ENCODE peak calls at places on chromosomes 2 and 18, in four cellular contexts. R, M, A and J are unnamed samples.

GRCh38 chr2:210956101-210956500 is 399.7 kb downstream of the CPS1 start:
- DNase-seq in R (no peak), M (no peak), A (no peak), J (no peak)

GRCh38 chr2:213316001-213316735 is 31.9 kb downstream of the SPAG16 start:
- DNase-seq in R (no peak), M (peak), A (no peak), J (no peak)

GRCh38 chr18:78992041-78992735 is 12.6 kb downstream of the SALL3 start:
- DNase-seq in R (no peak), M (no peak), A (no peak), J (no peak)

GRCh38 chr2:215188078-215188477 is 49.7 kb upstream of the ABCA12 start:
- DNase-seq in R (no peak), M (no peak), A (no peak), J (no peak)

GRCh38 chr18:62509779-62510178 is 13.0 kb upstream of the ZCCHC2 start:
- DNase-seq in R (no peak), M (no peak), A (no peak), J (no peak)

GRCh38 chr2:204027105-204027504 is 90.5 kb downstream of the ICOS start:
- DNase-seq in R (peak), M (peak), A (no peak), J (no peak)

GRCh38 chr2:160695402-160696060 is 201.9 kb upstream of the RBMS1 start:
- DNase-seq in R (no peak), M (no peak), A (no peak), J (no peak)

GRCh38 chr2:189370719-189371118 is 70.6 kb upstream of the WDR75 start:
- DNase-seq in R (no peak), M (no peak), A (no peak), J (no peak)

GRCh38 chr18:77105680-77106079 is 26.9 kb downstream of the MBP start:
- DNase-seq in R (no peak), M (no peak), A (no peak), J (no peak)

GRCh38 chr2:32427672-32428622 is 71.1 kb downstream of the BIRC6 start:
- DNase-seq in R (no peak), M (peak), A (no peak), J (no peak)

GRCh38 chr18:43751835-43752234 is 474.5 kb upstream of the SYT4 start:
- DNase-seq in R (no peak), M (no peak), A (no peak), J (no peak)

GRCh38 chr18:70490008-70490933 is 201.4 kb downstream of the SOCS6 start:
- DNase-seq in R (peak), M (peak), A (peak), J (no peak)

GRCh38 chr2:82340578-82341053 is 2036.1 kb upstream of the LRRTM1 start:
- DNase-seq in R (no peak), M (no peak), A (no peak), J (no peak)

GRCh38 chr2:128384446-128384845 is 65.8 kb upstream of the HS6ST1 start:
- DNase-seq in R (no peak), M (no peak), A (no peak), J (no peak)

GRCh38 chr2:235097196-235097895 is 145.5 kb downstream of the SH3BP4 start:
- DNase-seq in R (no peak), M (no peak), A (no peak), J (no peak)

GRCh38 chr18:3124822-3125221 is 94.9 kb downstream of the MYOM1 start:
- DNase-seq in R (no peak), M (no peak), A (no peak), J (no peak)

GRCh38 chr2:144712277-144712944 is 192.5 kb upstream of the ZEB2 start:
- DNase-seq in R (no peak), M (no peak), A (no peak), J (no peak)

GRCh38 chr2:227079726-227080125 is 84.3 kb downstream of the COL4A4 start:
- DNase-seq in R (no peak), M (no peak), A (no peak), J (no peak)

GRCh38 chr2:157228946-157229345 is 28.6 kb upstream of the GALNT5 start:
- DNase-seq in R (no peak), M (no peak), A (no peak), J (no peak)

GRCh38 chr18:52288403-52289004 is 51.5 kb upstream of the DCC start:
- DNase-seq in R (no peak), M (peak), A (peak), J (no peak)

GRCh38 chr2:190713476-190713875 is 64.6 kb downstream of the NAB1 start:
- DNase-seq in R (no peak), M (no peak), A (no peak), J (no peak)

GRCh38 chr2:109130726-109130995 is 1.7 kb downstream of the SH3RF3 start:
- DNase-seq in R (no peak), M (no peak), A (no peak), J (no peak)

GRCh38 chr2:109724533-109725460 is 69.3 kb upstream of the RGPD5 start:
- DNase-seq in R (no peak), M (no peak), A (no peak), J (no peak)

GRCh38 chr2:241774419-241775222 is 2.0 kb upstream of the GAL3ST2 start:
- DNase-seq in R (no peak), M (peak), A (peak), J (no peak)

GRCh38 chr18:46528037-46528436 is 129.0 kb downstream of the LOXHD1 start:
- DNase-seq in R (no peak), M (no peak), A (no peak), J (no peak)

GRCh38 chr2:45681675-45682074 is 30.2 kb downstream of the PRKCE start:
- DNase-seq in R (no peak), M (no peak), A (no peak), J (no peak)